ENCODE peak calls at places on chromosome 7, in four cellular contexts. W, N, G and S are unnamed samples.
A peak's percentile ranks its signal among the peaks of the same experiment; 100 is the strongest.

GRCh38 chr7:66330961-66331360 is 125.8 kb downstream of the TPST1 start:
- DNase-seq in N (no peak), G (no peak), W (no peak), S (peak; percentile 29)

GRCh38 chr7:134992626-134993179 is 6.4 kb downstream of the AGBL3 start:
- DNase-seq in G (no peak), N (no peak), W (peak; percentile 5), S (no peak)

GRCh38 chr7:2919256-2919655 is 75.1 kb upstream of the GNA12 start:
- DNase-seq in G (no peak), N (no peak), W (no peak), S (no peak)

GRCh38 chr7:38671901-38672559 is 40.9 kb upstream of the AMPH start:
- DNase-seq in G (no peak), W (no peak), N (no peak), S (no peak)

GRCh38 chr7:48285365-48285764 is 114.1 kb downstream of the ABCA13 start:
- DNase-seq in N (no peak), W (no peak), G (no peak), S (no peak)

GRCh38 chr7:130092598-130092997 is 22.3 kb downstream of the KLHDC10 start:
- DNase-seq in G (no peak), W (no peak), N (no peak), S (no peak)

GRCh38 chr7:25754333-25754732 is 397.7 kb upstream of the NFE2L3 start:
- DNase-seq in N (no peak), G (no peak), W (no peak), S (peak; percentile 58)

GRCh38 chr7:7772385-7772784 is 54.0 kb upstream of the RPA3 start:
- DNase-seq in N (no peak), W (no peak), G (no peak), S (no peak)

GRCh38 chr7:48847896-48848295 is 76.5 kb upstream of the CDC14C start:
- DNase-seq in W (no peak), N (no peak), G (no peak), S (no peak)

GRCh38 chr7:47241112-47242065 is 340.5 kb downstream of the TNS3 start:
- DNase-seq in G (no peak), N (no peak), W (no peak), S (no peak)

GRCh38 chr7:77321300-77321699 is 94.8 kb downstream of the GSAP start:
- DNase-seq in W (no peak), N (no peak), G (no peak), S (no peak)

GRCh38 chr7:108321359-108321758 is 134.9 kb downstream of the NRCAM start:
- DNase-seq in N (no peak), W (no peak), G (no peak), S (no peak)

GRCh38 chr7:112370436-112370835 is 79.8 kb upstream of the IFRD1 start:
- DNase-seq in N (no peak), W (no peak), G (no peak), S (no peak)

GRCh38 chr7:18548569-18548968 is 53.0 kb downstream of the HDAC9 start:
- DNase-seq in G (no peak), N (no peak), W (no peak), S (no peak)

GRCh38 chr7:2012044-2012900 is 220.5 kb downstream of the MAD1L1 start:
- DNase-seq in N (no peak), G (peak; percentile 6), W (no peak), S (no peak)

GRCh38 chr7:1268866-1269265 is 36.2 kb downstream of the UNCX start:
- DNase-seq in W (no peak), N (no peak), G (no peak), S (no peak)

GRCh38 chr7:127912901-127913300 is 118.3 kb downstream of the LRRC4 start:
- DNase-seq in G (no peak), W (no peak), N (no peak), S (no peak)

GRCh38 chr7:64878684-64879083 is 24.4 kb upstream of the ZNF273 start:
- DNase-seq in W (no peak), N (no peak), G (no peak), S (no peak)

GRCh38 chr7:149496642-149497391 is 792 bp downstream of the ZNF746 start:
- DNase-seq in W (peak; percentile 59), G (peak; percentile 54), N (no peak), S (peak; percentile 53)

GRCh38 chr7:32170838-32171237 is 100.6 kb upstream of the PDE1C start:
- DNase-seq in G (no peak), N (no peak), W (no peak), S (no peak)

GRCh38 chr7:50379082-50379481 is 71.1 kb downstream of the FIGNL1 start:
- DNase-seq in G (no peak), W (no peak), N (no peak), S (no peak)

GRCh38 chr7:41918597-41918996 is 215.7 kb upstream of the INHBA start:
- DNase-seq in W (no peak), N (no peak), G (no peak), S (no peak)

GRCh38 chr7:88835147-88835728 is 39.7 kb upstream of the TEX47 start:
- DNase-seq in W (no peak), G (no peak), N (no peak), S (no peak)

GRCh38 chr7:153430931-153431330 is 621.3 kb upstream of the DPP6 start:
- DNase-seq in G (no peak), N (peak; percentile 1), W (no peak), S (no peak)

GRCh38 chr7:3029138-3029537 is 14.5 kb downstream of the CARD11 start:
- DNase-seq in W (no peak), G (no peak), N (no peak), S (no peak)

GRCh38 chr7:157279679-157279972 is 57.2 kb upstream of the DNAJB6 start:
- DNase-seq in N (no peak), W (no peak), G (no peak), S (no peak)

GRCh38 chr7:64463636-64464375 is 99.1 kb downstream of the ZNF680 start:
- DNase-seq in W (peak; percentile 27), N (no peak), G (no peak), S (peak; percentile 20)

GRCh38 chr7:80770061-80770460 is 131.6 kb downstream of the CD36 start:
- DNase-seq in N (no peak), W (no peak), G (no peak), S (no peak)

GRCh38 chr7:2017914-2018785 is 214.6 kb downstream of the MAD1L1 start:
- DNase-seq in G (no peak), N (no peak), W (no peak), S (peak; percentile 18)

GRCh38 chr7:140585333-140585732 is 55.3 kb downstream of the DENND2A start:
- DNase-seq in N (no peak), G (no peak), W (no peak), S (no peak)

GRCh38 chr7:129784437-129784782 is 168.3 kb downstream of the UBE2H start:
- DNase-seq in G (no peak), W (no peak), N (no peak), S (no peak)

GRCh38 chr7:34361663-34362250 is 296.3 kb upstream of the NPSR1 start:
- DNase-seq in N (no peak), W (no peak), G (no peak), S (no peak)